ENCODE peak calls at places on chromosomes 1 and 21, in four cellular contexts. One of them, this sample, is unnamed.

GRCh38 chr21:46393451-46393940 is 65.2 kb upstream of the DIP2A start:
- DNase-seq in effector memory CD4-positive, alpha-beta T cell: no peak
- DNase-seq in activated T-cell treated with anti-CD3 and anti-CD28 coated beads for 1 hour: no peak
- DNase-seq in stimulated activated naive CD4-positive, alpha-beta T cell: no peak
- DNase-seq in this sample: no peak

GRCh38 chr1:27408151-27408550 is 15.7 kb downstream of the GPR3 start:
- DNase-seq in stimulated activated naive CD4-positive, alpha-beta T cell: no peak
- DNase-seq in effector memory CD4-positive, alpha-beta T cell: no peak
- DNase-seq in activated T-cell treated with anti-CD3 and anti-CD28 coated beads for 1 hour: no peak
- DNase-seq in this sample: no peak

GRCh38 chr1:218299416-218299815 is 14.3 kb downstream of the RRP15 start:
- DNase-seq in activated T-cell treated with anti-CD3 and anti-CD28 coated beads for 1 hour: no peak
- DNase-seq in effector memory CD4-positive, alpha-beta T cell: no peak
- DNase-seq in stimulated activated naive CD4-positive, alpha-beta T cell: no peak
- DNase-seq in this sample: no peak

GRCh38 chr1:168509875-168510594 is 33.8 kb downstream of the XCL2 start:
- DNase-seq in stimulated activated naive CD4-positive, alpha-beta T cell: no peak
- DNase-seq in effector memory CD4-positive, alpha-beta T cell: no peak
- DNase-seq in activated T-cell treated with anti-CD3 and anti-CD28 coated beads for 1 hour: no peak
- DNase-seq in this sample: no peak

GRCh38 chr1:95023399-95024050 is 49.2 kb downstream of the ALG14 start:
- DNase-seq in effector memory CD4-positive, alpha-beta T cell: no peak
- DNase-seq in activated T-cell treated with anti-CD3 and anti-CD28 coated beads for 1 hour: no peak
- DNase-seq in stimulated activated naive CD4-positive, alpha-beta T cell: no peak
- DNase-seq in this sample: no peak

GRCh38 chr1:3352952-3353331 is 101.5 kb upstream of the ARHGEF16 start:
- DNase-seq in effector memory CD4-positive, alpha-beta T cell: no peak
- DNase-seq in activated T-cell treated with anti-CD3 and anti-CD28 coated beads for 1 hour: no peak
- DNase-seq in stimulated activated naive CD4-positive, alpha-beta T cell: no peak
- DNase-seq in this sample: no peak

GRCh38 chr1:173395762-173396161 is 81.4 kb upstream of the PRDX6 start:
- DNase-seq in activated T-cell treated with anti-CD3 and anti-CD28 coated beads for 1 hour: no peak
- DNase-seq in effector memory CD4-positive, alpha-beta T cell: no peak
- DNase-seq in stimulated activated naive CD4-positive, alpha-beta T cell: no peak
- DNase-seq in this sample: no peak

GRCh38 chr1:25700124-25700523 is 83.5 kb downstream of the MAN1C1 start:
- DNase-seq in stimulated activated naive CD4-positive, alpha-beta T cell: no peak
- DNase-seq in activated T-cell treated with anti-CD3 and anti-CD28 coated beads for 1 hour: no peak
- DNase-seq in effector memory CD4-positive, alpha-beta T cell: no peak
- DNase-seq in this sample: no peak

GRCh38 chr1:17046043-17046657 is 7.7 kb downstream of the SDHB start:
- DNase-seq in stimulated activated naive CD4-positive, alpha-beta T cell: no peak
- DNase-seq in effector memory CD4-positive, alpha-beta T cell: no peak
- DNase-seq in activated T-cell treated with anti-CD3 and anti-CD28 coated beads for 1 hour: no peak
- DNase-seq in this sample: no peak

GRCh38 chr1:184906771-184907170 is 67.5 kb downstream of the NIBAN1 start:
- DNase-seq in activated T-cell treated with anti-CD3 and anti-CD28 coated beads for 1 hour: no peak
- DNase-seq in effector memory CD4-positive, alpha-beta T cell: no peak
- DNase-seq in stimulated activated naive CD4-positive, alpha-beta T cell: no peak
- DNase-seq in this sample: no peak

GRCh38 chr1:224873645-224874369 is 55.7 kb upstream of the DNAH14 start:
- DNase-seq in stimulated activated naive CD4-positive, alpha-beta T cell: no peak
- DNase-seq in effector memory CD4-positive, alpha-beta T cell: no peak
- DNase-seq in activated T-cell treated with anti-CD3 and anti-CD28 coated beads for 1 hour: no peak
- DNase-seq in this sample: no peak

GRCh38 chr1:34831721-34832246 is 27.8 kb downstream of the SMIM12 start:
- DNase-seq in stimulated activated naive CD4-positive, alpha-beta T cell: no peak
- DNase-seq in activated T-cell treated with anti-CD3 and anti-CD28 coated beads for 1 hour: no peak
- DNase-seq in effector memory CD4-positive, alpha-beta T cell: no peak
- DNase-seq in this sample: no peak

GRCh38 chr1:31400393-31400792 is 12.6 kb upstream of the SERINC2 start:
- DNase-seq in stimulated activated naive CD4-positive, alpha-beta T cell: no peak
- DNase-seq in effector memory CD4-positive, alpha-beta T cell: no peak
- DNase-seq in activated T-cell treated with anti-CD3 and anti-CD28 coated beads for 1 hour: no peak
- DNase-seq in this sample: no peak

GRCh38 chr1:223031690-223032601 is 111.1 kb downstream of the TLR5 start:
- DNase-seq in activated T-cell treated with anti-CD3 and anti-CD28 coated beads for 1 hour: no peak
- DNase-seq in stimulated activated naive CD4-positive, alpha-beta T cell: no peak
- DNase-seq in effector memory CD4-positive, alpha-beta T cell: no peak
- DNase-seq in this sample: peak; percentile 88

GRCh38 chr1:183822081-183822611 is 17.2 kb downstream of the RGL1 start:
- DNase-seq in activated T-cell treated with anti-CD3 and anti-CD28 coated beads for 1 hour: no peak
- DNase-seq in effector memory CD4-positive, alpha-beta T cell: no peak
- DNase-seq in stimulated activated naive CD4-positive, alpha-beta T cell: no peak
- DNase-seq in this sample: no peak

GRCh38 chr1:7616953-7617352 is 154.1 kb upstream of the VAMP3 start:
- DNase-seq in effector memory CD4-positive, alpha-beta T cell: no peak
- DNase-seq in stimulated activated naive CD4-positive, alpha-beta T cell: no peak
- DNase-seq in activated T-cell treated with anti-CD3 and anti-CD28 coated beads for 1 hour: no peak
- DNase-seq in this sample: no peak

GRCh38 chr1:112508242-112509004 is at the start of gene WNT2B:
- DNase-seq in stimulated activated naive CD4-positive, alpha-beta T cell: peak; percentile 11
- DNase-seq in activated T-cell treated with anti-CD3 and anti-CD28 coated beads for 1 hour: peak; percentile 30
- DNase-seq in effector memory CD4-positive, alpha-beta T cell: peak; percentile 36
- DNase-seq in this sample: no peak

GRCh38 chr21:35398366-35398982 is 349.4 kb upstream of the RUNX1 start:
- DNase-seq in stimulated activated naive CD4-positive, alpha-beta T cell: no peak
- DNase-seq in effector memory CD4-positive, alpha-beta T cell: no peak
- DNase-seq in activated T-cell treated with anti-CD3 and anti-CD28 coated beads for 1 hour: no peak
- DNase-seq in this sample: no peak

GRCh38 chr1:40740039-40740991 is 43.3 kb upstream of the KCNQ4 start:
- DNase-seq in effector memory CD4-positive, alpha-beta T cell: no peak
- DNase-seq in stimulated activated naive CD4-positive, alpha-beta T cell: no peak
- DNase-seq in activated T-cell treated with anti-CD3 and anti-CD28 coated beads for 1 hour: no peak
- DNase-seq in this sample: no peak

This sample was measured in coronary artery.